ENCODE peak calls at places on chromosomes 3 and 15, in five cellular contexts. H is A673; M is K562; Q is CD8-positive, alpha-beta memory T cell; W is lower lobe of right lung. O is an unnamed sample. For H3K4me1, the result is how much of the 10 kb centered on the place peaks cover.

GRCh38 chr15:61871926-61872522 is 188.2 kb downstream of the VPS13C start:
- DNase-seq in H (peak), M (peak), Q (no peak), W (no peak), O (peak)

GRCh38 chr3:165233521-165234195 is 37.5 kb upstream of the SLITRK3 start:
- DNase-seq in H (no peak), W (no peak), M (no peak), Q (no peak), O (no peak)

GRCh38 chr3:12458901-12459300 is 25.4 kb upstream of the TSEN2 start:
- DNase-seq in Q (no peak), W (peak), H (no peak), M (no peak), O (no peak)

GRCh38 chr3:2510746-2511145 is 412.1 kb downstream of the CNTN4 start:
- DNase-seq in Q (no peak), H (no peak), M (no peak), W (no peak), O (no peak)

GRCh38 chr3:59867185-59868002 is 817.6 kb upstream of the CFAP20DC start:
- DNase-seq in Q (no peak), M (no peak), H (no peak), W (no peak), O (no peak)

GRCh38 chr15:63203451-63204090 is 14.2 kb downstream of the RAB8B start:
- DNase-seq in Q (peak), M (peak), H (no peak), W (no peak), O (no peak)

GRCh38 chr3:74033366-74033765 is 408.6 kb upstream of the PDZRN3 start:
- DNase-seq in M (no peak), H (no peak), Q (no peak), W (no peak), O (no peak)

GRCh38 chr3:29057326-29057725 is 223.5 kb upstream of the RBMS3 start:
- DNase-seq in W (no peak), H (no peak), M (no peak), Q (no peak), O (no peak)

GRCh38 chr3:73086071-73086494 is 24.6 kb downstream of the EBLN2 start:
- DNase-seq in H (peak), Q (peak), W (no peak), M (peak), O (peak)

GRCh38 chr3:48592519-48593087 is 2.5 kb downstream of the COL7A1 start:
- DNase-seq in W (no peak), M (no peak), H (no peak), Q (no peak), O (no peak)

GRCh38 chr3:126133606-126134005 is 46.8 kb downstream of the ALDH1L1 start:
- DNase-seq in W (peak), H (no peak), M (no peak), Q (no peak), O (no peak)

GRCh38 chr3:105821433-105821832 is 47.4 kb downstream of the CBLB start:
- DNase-seq in Q (no peak), W (no peak), H (no peak), M (no peak), O (no peak)

GRCh38 chr15:31236184-31237041 is 90.2 kb upstream of the KLF13 start:
- DNase-seq in Q (no peak), W (peak), H (peak), M (peak), O (peak)

GRCh38 chr3:120300971-120301370 is 15.9 kb upstream of the GPR156 start:
- DNase-seq in Q (no peak), W (no peak), M (no peak), H (no peak), O (no peak)

GRCh38 chr15:81071130-81071529 is 62.9 kb upstream of the CFAP161 start:
- DNase-seq in M (no peak), W (no peak), H (no peak), Q (no peak), O (no peak)

GRCh38 chr15:89781055-89781454 is 4.9 kb downstream of the MESP2 start:
- DNase-seq in W (no peak), M (no peak), Q (no peak), H (no peak), O (no peak)

GRCh38 chr3:112089956-112090898 is 4.0 kb downstream of the C3orf52 start:
- DNase-seq in Q (no peak), M (no peak), H (peak), W (no peak), O (no peak)

GRCh38 chr3:52873433-52874159 is 23.8 kb downstream of the STIMATE start:
- DNase-seq in M (peak), H (no peak), W (no peak), Q (no peak), O (no peak)

GRCh38 chr3:186998937-186999368 is 68.6 kb downstream of the ST6GAL1 start:
- DNase-seq in H (no peak), Q (no peak), M (no peak), W (no peak), O (peak)

GRCh38 chr3:36700537-36701248 is 63.7 kb downstream of the DCLK3 start:
- DNase-seq in Q (peak), M (peak), H (peak), W (peak), O (peak)

GRCh38 chr15:38862104-38862503 is 297.5 kb upstream of the RASGRP1 start:
- DNase-seq in Q (no peak), W (no peak), M (no peak), H (no peak), O (no peak)

GRCh38 chr15:90191795-90192494 is 9.2 kb upstream of the SEMA4B start:
- DNase-seq in H (peak), M (peak), W (peak), Q (peak), O (peak)

GRCh38 chr15:58873267-58873666 is 60.2 kb downstream of the SLTM start:
- DNase-seq in Q (no peak), W (no peak), M (no peak), H (peak), O (no peak)

GRCh38 chr3:108662141-108662738 is 72.7 kb downstream of the DZIP3 start:
- DNase-seq in Q (peak), M (peak), H (peak), W (no peak), O (peak)

GRCh38 chr3:151841801-151842200 is 27.9 kb downstream of the AADAC start:
- DNase-seq in Q (no peak), W (no peak), H (no peak), M (no peak), O (no peak)

GRCh38 chr3:110413291-110413690 is 658.3 kb upstream of the NECTIN3 start:
- DNase-seq in Q (no peak), H (peak), M (no peak), W (no peak), O (no peak)

GRCh38 chr3:65052101-65052500 is 364.3 kb upstream of the ADAMTS9 start:
- DNase-seq in M (no peak), H (peak), Q (no peak), W (no peak), O (no peak)

GRCh38 chr15:90860942-90861675 is 7.3 kb upstream of the FURIN start:
- DNase-seq in M (no peak), W (no peak), H (no peak), Q (no peak), O (no peak)

DNA sequence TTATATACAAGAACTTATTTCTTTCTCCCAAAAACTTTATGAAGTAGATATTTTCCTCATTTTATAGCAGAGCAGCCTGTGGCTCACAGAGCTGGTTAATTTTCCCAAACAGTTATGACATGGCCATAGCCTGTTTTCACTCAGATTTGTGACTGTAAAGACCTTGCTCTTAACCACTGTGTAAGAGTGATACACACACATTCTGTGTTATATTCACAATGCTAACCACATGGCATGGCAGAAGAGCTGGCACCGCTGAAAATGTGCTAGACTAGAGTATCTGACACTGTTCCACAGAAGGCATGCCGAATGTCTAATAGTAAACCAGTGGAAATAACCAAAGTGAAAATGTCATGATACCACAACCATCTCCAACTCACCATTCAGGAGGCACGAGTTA is 71.9 kb downstream of the PEX5L start:
- DNase-seq in W (no peak), H (no peak), Q (no peak), M (no peak), O (no peak)
- H3K27ac ChIP-seq in W (no peak), H (no peak), Q (no peak), M (no peak), O (no peak)

GRCh38 chr3:158095302-158095997 is 10.8 kb downstream of the SHOX2 start:
- DNase-seq in W (no peak), Q (no peak), M (no peak), H (no peak), O (no peak)

GRCh38 chr3:158094917-158095301 is 11.3 kb downstream of the SHOX2 start:
- DNase-seq in H (no peak), Q (no peak), W (no peak), M (no peak), O (no peak)

GRCh38 chr3:158093526-158093925 is 12.7 kb downstream of the SHOX2 start:
- DNase-seq in W (no peak), Q (no peak), H (no peak), M (no peak), O (no peak)

GRCh38 chr3:158097141-158097540 is 9.1 kb downstream of the SHOX2 start:
- DNase-seq in Q (no peak), M (no peak), W (no peak), H (no peak), O (no peak)

GRCh38 chr3:158094235-158094916 is 11.8 kb downstream of the SHOX2 start:
- DNase-seq in W (no peak), H (no peak), M (no peak), Q (no peak), O (no peak)
- H3K4me3 ChIP-seq in W (no peak), H (no peak), M (no peak), Q (no peak), O (no peak)

GRCh38 chr3:160977776-160978175 is 127.4 kb downstream of the B3GALNT1 start:
- DNase-seq in W (no peak), Q (no peak), H (no peak), M (no peak), O (no peak)
- H3K4me1 ChIP-seq in W (under half), Q (under half), H (under half), M (under half), O (under half)

GRCh38 chr3:121595765-121596406 is 2.7 kb downstream of the FBXO40 start:
- DNase-seq in Q (no peak), M (no peak), H (no peak), W (no peak), O (no peak)

GRCh38 chr3:121598564-121598963 is 5.4 kb downstream of the FBXO40 start:
- DNase-seq in W (no peak), H (no peak), M (no peak), Q (no peak), O (no peak)

GRCh38 chr3:121604759-121605158 is 11.6 kb downstream of the FBXO40 start:
- DNase-seq in H (no peak), Q (no peak), M (no peak), W (no peak), O (no peak)

DNA sequence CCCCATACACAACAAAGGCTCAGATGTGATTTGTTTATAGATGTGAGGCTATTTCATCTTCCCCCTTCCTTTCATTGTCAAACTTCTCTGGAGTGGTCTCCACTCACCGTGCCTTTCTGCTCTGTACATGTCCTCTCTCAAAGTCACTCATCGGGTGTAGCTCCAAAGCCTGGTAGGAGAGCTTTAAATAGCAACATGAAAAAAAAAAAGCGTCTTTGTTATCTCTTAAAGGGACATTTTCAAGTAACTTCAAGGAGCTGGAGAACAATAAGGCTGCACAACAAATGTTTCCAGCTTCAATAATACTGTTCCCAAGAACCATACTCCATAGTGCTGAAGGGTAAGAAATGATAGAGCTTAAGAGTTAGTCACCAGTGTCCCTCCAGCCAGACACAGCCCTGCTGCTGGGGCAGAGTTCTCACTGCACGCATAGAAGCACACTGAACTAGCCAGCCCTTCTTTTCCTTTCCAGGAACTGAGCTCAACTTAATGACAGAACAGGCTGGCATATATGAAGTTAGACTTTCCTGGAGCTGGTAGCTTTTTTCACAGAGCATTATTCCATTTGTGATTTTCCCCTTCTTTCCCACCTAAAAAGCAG is 8.1 kb downstream of the FBXO40 start:
- DNase-seq in Q (no peak), W (no peak), H (no peak), M (no peak), O (no peak)
- H3K27ac ChIP-seq in Q (no peak), W (no peak), H (no peak), M (no peak), O (no peak)

GRCh38 chr15:72170691-72171090 is 26.9 kb downstream of the GRAMD2A start:
- DNase-seq in M (no peak), W (no peak), H (no peak), Q (no peak), O (no peak)

GRCh38 chr15:72169236-72169920 is 28.2 kb downstream of the GRAMD2A start:
- DNase-seq in Q (no peak), W (no peak), H (no peak), M (no peak), O (no peak)

GRCh38 chr15:72168131-72168825 is 29.3 kb downstream of the GRAMD2A start:
- DNase-seq in M (peak), Q (no peak), H (peak), W (no peak), O (peak)

GRCh38 chr15:72168833-72169232 is 28.8 kb downstream of the GRAMD2A start:
- DNase-seq in W (no peak), H (peak), M (peak), Q (no peak), O (no peak)

GRCh38 chr15:72169921-72170611 is 27.5 kb downstream of the GRAMD2A start:
- DNase-seq in M (peak), Q (no peak), H (no peak), W (no peak), O (no peak)
- H3K4me3 ChIP-seq in M (no peak), Q (no peak), H (no peak), W (no peak), O (no peak)

DNA sequence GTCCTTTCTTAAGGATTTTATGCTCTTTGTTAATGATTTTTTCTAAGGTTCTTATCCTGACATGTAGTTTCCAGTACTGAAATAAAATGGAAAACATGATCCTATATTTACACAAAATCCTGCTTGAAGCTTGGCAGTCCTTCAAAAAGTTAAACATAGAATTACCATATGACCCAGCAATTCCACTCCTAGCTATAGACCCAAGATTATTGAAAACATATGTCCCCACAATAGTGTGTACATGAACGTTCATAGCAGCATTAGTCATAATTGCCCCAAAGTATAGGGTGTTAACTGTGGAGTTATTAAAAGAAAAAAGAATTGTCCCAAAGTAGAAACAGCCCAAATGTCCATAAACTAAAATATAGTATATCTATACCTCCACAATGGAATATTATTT is 33.1 kb downstream of the ITGB5 start:
- DNase-seq in Q (no peak), W (no peak), M (no peak), H (peak), O (no peak)
- H3K4me1 ChIP-seq in Q (under half), W (under half), M (under half), H (half or more), O (under half)

GRCh38 chr3:134427400-134428111 is 53.3 kb upstream of the AMOTL2 start:
- DNase-seq in H (no peak), W (no peak), M (no peak), Q (no peak), O (peak)

GRCh38 chr3:134432236-134432635 is 53.5 kb downstream of the ANAPC13 start:
- DNase-seq in Q (no peak), W (no peak), M (no peak), H (no peak), O (no peak)

GRCh38 chr3:134430174-134430573 is 55.6 kb downstream of the ANAPC13 start:
- DNase-seq in M (no peak), W (no peak), H (no peak), Q (no peak), O (no peak)

GRCh38 chr3:134428396-134428795 is 54.1 kb upstream of the AMOTL2 start:
- DNase-seq in Q (no peak), M (no peak), W (no peak), H (no peak), O (no peak)

GRCh38 chr3:134430950-134431445 is 54.8 kb downstream of the ANAPC13 start:
- DNase-seq in W (no peak), M (no peak), H (no peak), Q (no peak), O (no peak)
- H3K27ac ChIP-seq in W (no peak), M (no peak), H (no peak), Q (no peak), O (no peak)

O was measured in SJCRH30.